ENCODE peak calls at places on chromosomes 1 and 21, in four cellular contexts. A is fibroblast of lung, O is fibroblast of pulmonary artery, H is foreskin fibroblast. D is an unnamed sample.

GRCh38 chr1:61116421-61116820 is 34.1 kb downstream of the NFIA start:
- DNase-seq in H (no peak), A (no peak), O (no peak), D (no peak)

GRCh38 chr21:45078877-45079281 is 4.5 kb downstream of the ADARB1 start:
- DNase-seq in A (peak; percentile 78), H (peak; percentile 60), O (peak; percentile 93), D (no peak)

GRCh38 chr1:84299536-84300260 is 1.8 kb upstream of the SAMD13 start:
- DNase-seq in H (peak; percentile 40), A (peak; percentile 27), O (peak; percentile 35), D (no peak)

GRCh38 chr1:108044318-108044717 is 79.3 kb upstream of the VAV3 start:
- DNase-seq in H (no peak), A (no peak), O (no peak), D (no peak)

GRCh38 chr1:156738916-156739315 is 2.0 kb downstream of the MRPL24 start:
- DNase-seq in H (no peak), A (no peak), O (no peak), D (no peak)

GRCh38 chr1:58155418-58156123 is 391.0 kb downstream of the OMA1 start:
- DNase-seq in A (peak; percentile 10), H (no peak), O (peak; percentile 4), D (no peak)

GRCh38 chr1:38128926-38129453 is 82.4 kb upstream of the POU3F1 start:
- DNase-seq in H (no peak), O (no peak), A (no peak), D (no peak)

GRCh38 chr1:163170975-163171676 is 31.6 kb downstream of the RGS5 start:
- DNase-seq in H (peak; percentile 69), A (peak; percentile 62), O (peak; percentile 68), D (peak; percentile 33)

GRCh38 chr1:7329868-7330615 is 441.1 kb upstream of the VAMP3 start:
- DNase-seq in O (no peak), A (no peak), H (no peak), D (no peak)

GRCh38 chr1:177033628-177034027 is 130.9 kb downstream of the ASTN1 start:
- DNase-seq in A (no peak), H (no peak), O (no peak), D (no peak)

GRCh38 chr21:16837319-16837718 is 675.5 kb upstream of the CXADR start:
- DNase-seq in H (peak; percentile 47), A (peak; percentile 41), O (peak; percentile 29), D (no peak)

GRCh38 chr1:161013591-161014513 is 7.1 kb downstream of the F11R start:
- DNase-seq in O (peak; percentile 97), H (peak; percentile 54), A (peak; percentile 87), D (no peak)

GRCh38 chr1:92446546-92446945 is 40.2 kb downstream of the GFI1 start:
- DNase-seq in H (peak; percentile 19), O (peak; percentile 55), A (peak; percentile 55), D (peak; percentile 63)

GRCh38 chr1:235649722-235650163 is at the start of gene GNG4:
- DNase-seq in O (no peak), A (no peak), H (no peak), D (no peak)

GRCh38 chr1:227786673-227787512 is 28.6 kb upstream of the PRSS38 start:
- DNase-seq in O (no peak), A (no peak), H (peak; percentile 33), D (no peak)

GRCh38 chr1:71304125-71304524 is 223.3 kb upstream of the ZRANB2 start:
- DNase-seq in H (no peak), A (no peak), O (no peak), D (no peak)

GRCh38 chr1:95061445-95062006 is 11.2 kb downstream of the ALG14 start:
- DNase-seq in H (no peak), O (no peak), A (no peak), D (no peak)

GRCh38 chr1:234977891-234978396 is 150.7 kb downstream of the TOMM20 start:
- DNase-seq in A (no peak), H (no peak), O (no peak), D (no peak)

GRCh38 chr1:47951545-47952235 is 45.5 kb downstream of the TRABD2B start:
- DNase-seq in H (no peak), A (no peak), O (no peak), D (no peak)

GRCh38 chr21:36022704-36023103 is 37.6 kb downstream of the SETD4 start:
- DNase-seq in O (no peak), A (peak; percentile 19), H (peak; percentile 36), D (no peak)

GRCh38 chr1:209723761-209724693 is 19.4 kb downstream of the HSD11B1 start:
- DNase-seq in H (no peak), A (no peak), O (no peak), D (no peak)

GRCh38 chr1:67149179-67149770 is 14.5 kb upstream of the C1orf141 start:
- DNase-seq in A (peak; percentile 90), H (peak; percentile 87), O (peak; percentile 89), D (peak; percentile 76)

GRCh38 chr21:21816778-21817177 is 818.6 kb downstream of the NCAM2 start:
- DNase-seq in A (no peak), H (no peak), O (no peak), D (no peak)

GRCh38 chr1:157170677-157171515 is 32.7 kb upstream of the ETV3 start:
- DNase-seq in O (peak; percentile 35), A (peak; percentile 14), H (peak; percentile 42), D (peak; percentile 5)

GRCh38 chr1:245383396-245384330 is 228.9 kb downstream of the KIF26B start:
- DNase-seq in A (no peak), H (no peak), O (no peak), D (no peak)

GRCh38 chr1:54253480-54253879 is 53.5 kb downstream of the MRPL37 start:
- DNase-seq in O (peak; percentile 80), A (peak; percentile 81), H (peak; percentile 94), D (peak; percentile 90)

GRCh38 chr1:34199927-34200326 is 23.2 kb downstream of the C1orf94 start:
- DNase-seq in O (no peak), A (no peak), H (peak; percentile 15), D (peak; percentile 45)

GRCh38 chr21:25733859-25734653 is 648 bp downstream of the ATP5PF start:
- DNase-seq in H (peak; percentile 47), A (peak; percentile 39), O (peak; percentile 31), D (peak; percentile 15)

GRCh38 chr1:226061793-226062557 is 541 bp upstream of the H3-3A start:
- DNase-seq in A (peak; percentile 80), H (peak; percentile 90), O (peak; percentile 78), D (peak; percentile 66)

GRCh38 chr1:9239622-9240401 is 5.2 kb downstream of the H6PD start:
- DNase-seq in O (peak; percentile 89), H (peak; percentile 39), A (peak; percentile 60), D (no peak)

GRCh38 chr1:50152236-50152635 is 43.5 kb downstream of the ELAVL4 start:
- DNase-seq in H (no peak), O (no peak), A (no peak), D (no peak)

GRCh38 chr1:203985676-203986075 is 87.2 kb upstream of the SOX13 start:
- DNase-seq in H (no peak), O (no peak), A (no peak), D (no peak)

GRCh38 chr1:154404984-154405761 is at the start of gene IL6R:
- DNase-seq in A (peak; percentile 89), H (peak; percentile 97), O (peak; percentile 95), D (peak; percentile 94)
- TF ChIP-seq CTCF in A (peak; percentile 30), H (peak; percentile 35), O (no peak), D (peak; percentile 74)

GRCh38 chr1:33080373-33080772 is 580 bp upstream of the AZIN2 start:
- DNase-seq in A (no peak), O (no peak), H (no peak), D (no peak)

GRCh38 chr1:33082575-33083112 is 1.7 kb downstream of the AZIN2 start:
- DNase-seq in A (peak; percentile 15), H (peak; percentile 60), O (no peak), D (no peak)

GRCh38 chr1:33081554-33082305 is 777 bp downstream of the AZIN2 start:
- DNase-seq in A (no peak), H (peak; percentile 34), O (no peak), D (no peak)

GRCh38 chr1:33078030-33078591 is 2.8 kb upstream of the AZIN2 start:
- DNase-seq in H (no peak), O (no peak), A (no peak), D (no peak)

GRCh38 chr1:33080885-33081553 is at the start of gene AZIN2:
- DNase-seq in A (peak; percentile 94), O (peak; percentile 95), H (peak; percentile 98), D (peak; percentile 90)
- TF ChIP-seq CTCF in A (no peak), O (no peak), H (no peak), D (no peak)

DNA sequence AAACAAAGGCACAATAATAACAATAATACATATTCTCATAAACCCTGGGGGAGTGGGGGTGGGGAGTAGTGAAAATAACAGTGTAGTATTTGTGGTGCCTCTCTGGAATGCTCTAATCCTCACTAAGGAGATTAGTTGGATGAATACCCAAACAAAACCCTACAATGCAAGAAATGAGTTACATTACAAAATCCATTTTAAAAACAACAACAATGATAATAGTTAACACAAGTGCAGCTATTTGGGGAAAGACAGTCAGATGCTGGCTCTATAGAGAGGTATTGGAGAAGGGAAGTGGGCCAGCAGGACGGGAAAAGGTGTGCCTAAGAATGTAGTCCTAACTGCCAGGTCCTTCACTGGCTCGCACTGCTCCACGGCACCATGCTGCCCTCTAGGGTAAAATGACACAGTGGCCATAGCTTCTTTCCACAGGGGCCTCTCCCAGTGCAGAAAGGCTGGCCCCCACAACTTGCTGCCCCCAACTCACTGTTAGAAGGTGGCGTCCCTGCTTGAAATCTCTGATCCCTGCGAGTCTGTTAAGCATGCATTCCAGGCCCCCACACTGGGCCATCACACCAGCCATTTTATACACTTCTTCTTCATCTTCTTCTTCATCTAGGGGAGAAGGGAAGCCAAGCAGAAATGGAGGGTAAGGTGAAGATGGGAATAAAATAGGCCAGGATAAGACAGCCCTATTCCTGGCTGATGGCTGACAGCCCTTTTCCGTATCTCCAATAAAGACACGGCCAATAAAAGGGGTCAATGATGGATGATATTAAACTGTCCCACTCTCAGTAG is 113.8 kb downstream of the UBR4 start:
- DNase-seq in H (no peak), A (no peak), O (peak; percentile 50), D (no peak)
- TF ChIP-seq CTCF in H (peak; percentile 16), A (peak; percentile 44), O (peak; percentile 60), D (peak; percentile 57)

GRCh38 chr1:72648465-72648864 is 366.1 kb upstream of the NEGR1 start:
- DNase-seq in A (no peak), O (no peak), H (no peak), D (no peak)
- TF ChIP-seq CTCF in A (no peak), O (no peak), H (no peak), D (no peak)

DNA sequence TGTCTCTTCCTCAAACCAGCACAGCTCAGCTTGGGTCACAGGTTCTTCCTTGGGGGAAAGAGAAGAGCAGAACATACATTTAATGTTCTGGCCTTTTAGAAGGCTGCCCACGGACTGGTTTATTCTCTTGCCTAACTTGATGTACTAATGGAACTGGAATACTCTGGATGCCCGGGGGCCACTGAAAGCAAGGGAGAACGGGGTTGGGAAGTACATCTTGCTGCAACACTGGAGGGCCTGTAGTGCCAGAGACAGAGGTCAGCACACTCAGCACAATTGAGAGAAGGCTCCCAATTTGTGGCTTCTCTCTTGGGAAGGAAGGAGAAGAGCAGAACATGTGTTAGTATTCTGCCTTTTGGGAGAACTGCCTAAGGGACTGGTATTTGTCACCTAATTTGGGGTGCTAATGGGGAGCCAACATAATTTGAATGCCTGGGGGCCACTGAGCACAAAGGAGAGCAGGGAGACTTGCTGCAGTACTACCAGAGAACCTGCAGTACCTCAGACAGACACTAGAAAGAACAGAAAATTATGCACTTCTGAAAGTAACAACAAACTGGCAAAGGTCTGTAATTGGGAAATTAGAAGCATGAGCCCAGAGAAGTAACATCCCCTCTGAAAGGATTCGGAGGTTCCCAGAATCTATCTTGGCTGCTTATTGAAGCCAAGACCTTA is 14.1 kb downstream of the ZNF691 start:
- DNase-seq in O (no peak), A (no peak), H (peak; percentile 13), D (no peak)
- TF ChIP-seq CTCF in O (peak; percentile 12), A (no peak), H (no peak), D (peak; percentile 42)

GRCh38 chr1:186987769-186988168 is 159.0 kb downstream of the PLA2G4A start:
- DNase-seq in H (no peak), O (no peak), A (no peak), D (no peak)
- TF ChIP-seq CTCF in H (peak; percentile 16), O (peak; percentile 37), A (peak; percentile 35), D (peak; percentile 72)